ENCODE peak calls at places on chromosomes 13 and 19, in eight cellular contexts. T is activated T-cell treated with anti-CD3 and anti-CD28 coated beads, Interleukin-2, amount 50 U/mL, for 4 hours; J is DMS53; N is NCI-H2081; U is mesenteric fat pad; A is astrocyte of the cerebellum; H is cardiac muscle cell; K is Daoy. Q is an unnamed sample.

GRCh38 chr13:27174766-27175455 is 3.3 kb upstream of the USP12 start:
- DNase-seq in T (no peak), J (no peak), N (no peak), A (no peak), H (no peak), U (no peak), K (no peak), Q (no peak)

GRCh38 chr13:44058586-44059238 is 179.0 kb downstream of the LACC1 start:
- DNase-seq in H (no peak), K (no peak), U (no peak), A (no peak), T (no peak), J (no peak), N (no peak), Q (no peak)

GRCh38 chr13:114339779-114340534 is 25.7 kb downstream of the CHAMP1 start:
- DNase-seq in N (peak), J (peak), T (peak), A (peak), U (no peak), K (peak), H (no peak), Q (peak)

GRCh38 chr13:36094478-36094877 is 36.7 kb downstream of the DCLK1 start:
- DNase-seq in J (no peak), K (no peak), T (no peak), U (no peak), N (no peak), A (no peak), H (no peak), Q (no peak)

GRCh38 chr19:41543582-41543981 is 32.4 kb upstream of the CEACAM21 start:
- DNase-seq in A (no peak), J (no peak), T (no peak), K (no peak), H (no peak), U (no peak), N (no peak), Q (no peak)

GRCh38 chr13:44801990-44802389 is 187.3 kb downstream of the NUFIP1 start:
- DNase-seq in H (no peak), N (no peak), U (no peak), J (peak), K (peak), T (no peak), A (peak), Q (no peak)

GRCh38 chr19:29878973-29879654 is 62.9 kb upstream of the URI1 start:
- DNase-seq in U (no peak), K (peak), H (peak), T (no peak), J (peak), A (no peak), N (no peak), Q (peak)

GRCh38 chr13:102045713-102046112 is 356.1 kb downstream of the FGF14 start:
- DNase-seq in J (no peak), A (no peak), H (peak), U (no peak), T (no peak), K (no peak), N (no peak), Q (no peak)

GRCh38 chr19:29487432-29487831 is 38.4 kb upstream of the VSTM2B start:
- DNase-seq in J (no peak), K (no peak), T (no peak), U (peak), A (no peak), N (no peak), H (no peak), Q (no peak)

GRCh38 chr13:113405481-113406300 is 41.8 kb upstream of the GRTP1 start:
- DNase-seq in N (peak), J (peak), U (peak), A (no peak), T (no peak), K (peak), H (no peak), Q (no peak)

GRCh38 chr13:45859682-45860081 is 8.1 kb upstream of the SIAH3 start:
- DNase-seq in T (no peak), A (no peak), N (no peak), U (no peak), H (peak), J (no peak), K (no peak), Q (no peak)

GRCh38 chr13:93173656-93174055 is 53.0 kb upstream of the GPC6 start:
- DNase-seq in T (no peak), N (no peak), K (no peak), H (no peak), J (no peak), U (no peak), A (no peak), Q (no peak)